ENCODE peak calls at places on chromosomes 4 and X, in eight cellular contexts. O is lower lobe of right lung, P is fibroblast of lung, D is ovary, J is left ventricle myocardium inferior, N is transverse colon, S is cardiac muscle cell, V is body of pancreas. Q is an unnamed sample. For H3K9me3, the result is how much of the 10 kb centered on the place peaks cover.

GRCh38 chrX:31500920-31501319 is 429.1 kb upstream of the FTHL17 start:
- DNase-seq in S (peak), N (no peak), O (no peak), P (peak), D (no peak), J (no peak), V (no peak), Q (no peak)

GRCh38 chr4:84019626-84020025 is 479.5 kb downstream of the NKX6-1 start:
- DNase-seq in J (no peak), D (no peak), N (no peak), S (no peak), O (no peak), V (no peak), P (no peak), Q (no peak)

GRCh38 chr4:41678086-41678485 is 70.4 kb downstream of the PHOX2B start:
- DNase-seq in N (no peak), D (no peak), J (no peak), S (peak), V (no peak), O (no peak), P (peak), Q (no peak)

GRCh38 chr4:141124224-141124623 is 9.0 kb downstream of the RNF150 start:
- DNase-seq in O (no peak), V (no peak), D (no peak), N (no peak), J (no peak), S (no peak), P (no peak), Q (no peak)

GRCh38 chr4:41613362-41613761 is 75.4 kb downstream of the LIMCH1 start:
- DNase-seq in D (peak), N (no peak), J (no peak), V (no peak), P (no peak), S (no peak), O (no peak), Q (no peak)

GRCh38 chr4:26345541-26345940 is 24.7 kb downstream of the RBPJ start:
- DNase-seq in S (no peak), V (no peak), O (no peak), P (no peak), J (no peak), D (no peak), N (no peak), Q (no peak)

GRCh38 chrX:23803931-23804381 is 21.0 kb downstream of the SAT1 start:
- DNase-seq in P (peak), J (peak), S (peak), D (no peak), V (peak), O (peak), N (peak), Q (no peak)

GRCh38 chr4:89836031-89836777 is 757 bp downstream of the SNCA start:
- DNase-seq in P (no peak), J (no peak), V (no peak), O (no peak), S (peak), N (no peak), D (peak), Q (no peak)

GRCh38 chrX:52990848-52991247 is 32.5 kb upstream of the FAM156A start:
- DNase-seq in P (no peak), V (no peak), S (no peak), N (no peak), O (no peak), J (no peak), D (no peak), Q (no peak)

GRCh38 chr4:110106946-110107325 is 91.5 kb downstream of the ELOVL6 start:
- DNase-seq in O (no peak), D (no peak), V (no peak), P (peak), S (peak), N (no peak), J (no peak), Q (no peak)

GRCh38 chr4:103936653-103937145 is 216.9 kb upstream of the TACR3 start:
- DNase-seq in S (no peak), D (no peak), J (no peak), O (no peak), P (no peak), N (no peak), V (no peak), Q (no peak)

GRCh38 chr4:71272976-71273375 is 65.8 kb upstream of the SLC4A4 start:
- DNase-seq in P (no peak), O (no peak), S (no peak), N (no peak), J (no peak), D (no peak), V (no peak), Q (no peak)

GRCh38 chr4:70746179-70746839 is 24.5 kb downstream of the RUFY3 start:
- DNase-seq in J (no peak), P (peak), V (no peak), N (no peak), O (peak), D (no peak), S (peak), Q (no peak)

GRCh38 chrX:38919853-38920528 is 118.7 kb downstream of the MID1IP1 start:
- DNase-seq in P (no peak), V (no peak), N (no peak), O (no peak), S (no peak), J (no peak), D (no peak), Q (no peak)

GRCh38 chr4:121168865-121169281 is 4.8 kb upstream of the TNIP3 start:
- DNase-seq in J (no peak), V (peak), D (no peak), P (no peak), S (no peak), O (no peak), N (no peak), Q (no peak)

GRCh38 chr4:71081192-71081591 is 87.7 kb downstream of the DCK start:
- DNase-seq in S (no peak), D (no peak), N (no peak), P (no peak), J (no peak), O (no peak), V (no peak), Q (no peak)

GRCh38 chr4:151324449-151325319 is 721 bp downstream of the SH3D19 start:
- DNase-seq in J (peak), N (peak), O (peak), D (peak), V (peak), S (peak), P (peak), Q (no peak)

GRCh38 chr4:113437124-113437523 is 324.4 kb downstream of the CAMK2D start:
- DNase-seq in P (peak), D (no peak), O (no peak), N (no peak), J (no peak), V (no peak), S (peak), Q (no peak)

GRCh38 chrX:20639115-20639514 is 372.4 kb upstream of the RPS6KA3 start:
- DNase-seq in D (no peak), O (no peak), P (no peak), V (no peak), J (no peak), S (no peak), N (no peak), Q (no peak)

GRCh38 chr4:82842593-82842992 is 44.0 kb upstream of the SCD5 start:
- DNase-seq in O (no peak), P (peak), J (no peak), V (no peak), N (no peak), D (no peak), S (peak), Q (no peak)

GRCh38 chr4:122673252-122673651 is 52.4 kb upstream of the IL21 start:
- DNase-seq in N (no peak), S (peak), J (no peak), V (no peak), D (no peak), P (no peak), O (no peak), Q (no peak)

GRCh38 chr4:120922390-120923200 is at the start of gene PRDM5:
- DNase-seq in P (peak), D (peak), J (peak), S (peak), V (peak), N (peak), O (peak), Q (peak)

GRCh38 chr4:58061967-58062366 is 951.8 kb upstream of the IGFBP7 start:
- DNase-seq in V (no peak), N (no peak), S (no peak), D (no peak), O (no peak), J (no peak), P (no peak), Q (no peak)

GRCh38 chrX:150934453-150934852 is 36.0 kb upstream of the CD99L2 start:
- DNase-seq in S (peak), P (peak), N (peak), O (no peak), D (no peak), J (no peak), V (no peak), Q (no peak)

GRCh38 chrX:150936556-150936955 is 38.1 kb upstream of the CD99L2 start:
- DNase-seq in O (no peak), P (no peak), D (no peak), J (no peak), N (no peak), V (no peak), S (no peak), Q (no peak)

GRCh38 chrX:150929058-150929457 is 30.6 kb upstream of the CD99L2 start:
- DNase-seq in N (no peak), D (no peak), P (no peak), J (no peak), V (no peak), S (no peak), O (no peak), Q (no peak)

GRCh38 chrX:150935466-150935865 is 37.0 kb upstream of the CD99L2 start:
- DNase-seq in D (no peak), O (no peak), J (no peak), N (no peak), V (no peak), S (peak), P (peak), Q (no peak)

DNA sequence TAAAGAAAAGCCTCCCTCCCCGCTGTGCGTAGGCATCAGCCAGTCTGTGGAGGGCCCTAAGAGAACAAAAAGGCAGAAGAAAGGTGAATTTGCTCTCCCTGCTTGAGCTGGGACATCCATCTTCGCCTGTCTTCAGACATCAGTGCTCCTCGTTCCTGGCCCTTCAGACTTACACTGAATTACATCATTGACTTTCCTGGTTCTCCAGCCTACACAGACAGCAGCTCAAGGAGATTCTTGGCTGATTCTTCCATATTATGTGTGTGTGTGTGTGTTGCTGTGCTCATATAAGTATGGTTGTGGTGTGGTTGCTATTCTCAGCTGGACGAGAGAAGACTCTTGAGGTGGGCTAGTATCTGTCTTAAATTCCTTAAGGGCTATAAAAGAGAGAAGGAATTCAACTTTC is 35.5 kb upstream of the CD99L2 start:
- DNase-seq in V (no peak), N (no peak), S (no peak), D (no peak), O (no peak), P (peak), J (no peak), Q (no peak)
- TF ChIP-seq CTCF in V (no peak), N (no peak), S (no peak), D (no peak), O (no peak), P (no peak), J (no peak), Q (no peak)

GRCh38 chrX:2220829-2221567 is 279.8 kb downstream of the DHRSX start:
- DNase-seq in D (no peak), J (no peak), V (no peak), P (no peak), S (no peak), N (no peak), O (no peak), Q (no peak)
- H3K9me3 ChIP-seq in D (under half), J (half or more), V (under half), P (under half), S (under half), N (under half), O (under half), Q (half or more)

DNA sequence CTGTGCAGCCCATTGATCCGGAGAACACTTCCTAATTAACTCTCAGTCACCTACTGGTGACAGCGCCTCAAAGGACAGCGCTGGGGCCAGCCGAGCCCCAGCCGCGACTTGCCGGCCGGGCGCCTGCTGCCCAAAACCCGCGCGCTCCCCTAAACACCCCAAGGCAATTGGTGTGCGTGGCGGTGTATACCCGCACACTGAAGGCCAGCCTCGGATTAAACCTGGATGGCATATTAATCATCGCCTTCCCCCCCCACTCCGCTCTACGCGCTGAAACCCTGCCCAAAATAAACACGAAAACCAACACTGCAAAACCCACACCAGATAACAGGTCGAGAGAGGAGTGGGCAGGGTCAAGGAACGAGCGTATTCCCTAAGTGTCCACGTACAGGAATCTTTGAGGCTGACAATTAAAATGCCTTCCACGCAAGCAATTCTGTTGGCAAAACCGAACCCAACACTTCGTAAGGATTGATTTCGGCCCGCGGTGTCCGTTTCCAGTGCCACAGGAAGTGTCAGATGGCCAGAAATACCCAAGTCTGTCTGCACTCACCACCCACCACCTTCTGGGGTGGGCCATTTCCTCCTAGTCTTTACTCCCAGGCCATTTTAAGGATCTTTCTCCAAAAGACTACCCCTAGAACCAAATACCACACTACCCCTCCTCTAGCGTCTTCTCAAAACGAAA is 2.7 kb downstream of the BCOR start:
- DNase-seq in P (no peak), S (no peak), J (no peak), O (no peak), V (no peak), D (no peak), N (no peak), Q (no peak)
- H3K27ac ChIP-seq in P (peak), S (peak), J (peak), O (peak), V (peak), D (peak), N (peak), Q (peak)

DNA sequence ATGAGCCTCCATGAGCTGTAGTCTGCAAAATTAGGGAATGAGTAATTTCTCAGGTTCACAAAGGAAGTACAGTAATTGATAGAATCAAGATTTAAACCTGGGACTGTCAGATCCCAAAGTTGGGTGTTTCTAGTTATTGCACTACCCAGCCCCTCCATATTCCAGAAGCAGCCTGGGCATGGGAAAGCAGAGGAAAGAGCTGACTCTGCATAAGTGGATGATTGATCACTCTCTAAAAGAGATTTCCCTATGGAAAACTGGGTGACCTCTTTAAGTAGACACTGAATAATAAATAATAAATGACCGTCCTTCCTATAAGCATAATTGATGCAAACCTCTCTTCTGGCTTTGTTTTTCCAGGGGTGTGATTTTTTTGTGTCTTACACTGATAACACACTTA is 5.2 kb downstream of the NAAA start:
- DNase-seq in N (no peak), P (no peak), D (no peak), J (no peak), S (no peak), O (no peak), V (no peak), Q (no peak)
- TF ChIP-seq CTCF in N (no peak), P (no peak), D (no peak), J (no peak), S (no peak), O (no peak), V (no peak), Q (no peak)

GRCh38 chr4:11878241-11878640 is 449.5 kb upstream of the HS3ST1 start:
- DNase-seq in O (no peak), N (no peak), S (no peak), J (no peak), V (no peak), P (no peak), D (no peak), Q (no peak)
- H3K9me3 ChIP-seq in O (under half), N (under half), S (under half), J (under half), V (under half), P (under half), D (under half), Q (under half)

GRCh38 chr4:95541889-95542607 is 6.7 kb downstream of the UNC5C start:
- DNase-seq in O (no peak), P (no peak), D (no peak), V (no peak), S (no peak), J (no peak), N (no peak), Q (no peak)

GRCh38 chr4:95546236-95546635 is 2.5 kb downstream of the UNC5C start:
- DNase-seq in J (no peak), N (no peak), V (no peak), D (no peak), O (no peak), P (no peak), S (no peak), Q (no peak)

GRCh38 chr4:95546866-95547707 is 1.7 kb downstream of the UNC5C start:
- DNase-seq in V (no peak), J (no peak), P (no peak), S (no peak), D (no peak), N (no peak), O (no peak), Q (no peak)

GRCh38 chr4:95545526-95545925 is 3.2 kb downstream of the UNC5C start:
- DNase-seq in V (no peak), D (no peak), P (no peak), N (no peak), O (no peak), S (no peak), J (no peak), Q (no peak)

GRCh38 chr4:95544433-95545103 is 4.2 kb downstream of the UNC5C start:
- DNase-seq in O (no peak), J (no peak), P (peak), N (no peak), V (no peak), D (no peak), S (peak), Q (no peak)
- H3K27ac ChIP-seq in O (no peak), J (peak), P (no peak), N (peak), V (no peak), D (no peak), S (peak), Q (no peak)

GRCh38 chrX:42087960-42088359 is 164.6 kb upstream of the CASK start:
- DNase-seq in D (no peak), P (no peak), O (no peak), J (no peak), N (no peak), V (no peak), S (no peak), Q (no peak)
- TF ChIP-seq CTCF in D (no peak), P (no peak), O (no peak), J (no peak), N (no peak), V (no peak), S (no peak), Q (no peak)

DNA sequence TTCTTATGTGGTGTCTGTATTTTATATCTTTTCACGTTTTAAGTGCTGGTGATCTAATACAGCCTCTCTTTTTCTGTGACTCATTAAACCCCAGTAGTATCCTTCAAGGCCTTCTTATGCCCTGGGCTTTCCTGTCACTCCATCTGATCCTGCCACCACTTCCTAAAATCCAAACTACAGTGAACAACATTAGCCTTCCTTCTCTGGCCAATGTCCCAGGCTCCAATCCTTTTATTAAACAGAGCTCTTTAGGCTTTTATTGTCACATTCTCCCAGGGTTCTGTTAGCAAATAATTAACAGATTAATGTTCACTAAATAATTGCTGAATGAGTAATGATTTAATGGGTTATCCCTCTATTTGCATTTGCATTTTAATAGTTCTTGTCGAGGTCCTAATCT is 47.9 kb upstream of the ITM2A start:
- DNase-seq in O (no peak), V (no peak), P (no peak), D (no peak), J (no peak), N (no peak), S (no peak), Q (no peak)
- H3K9me3 ChIP-seq in O (under half), V (under half), P (under half), D (under half), J (under half), N (under half), S (under half), Q (under half)